ENCODE peak calls at places on chromosomes 16 and 17, in four cellular contexts. J is A549, P is HCT116, A is lower leg skin. T is an unnamed sample.

GRCh38 chr16:9102379-9102778 is 10.9 kb downstream of the HAPSTR1 start:
- DNase-seq in J (peak; percentile 37), P (no peak), A (no peak), T (peak; percentile 29)

GRCh38 chr17:39573447-39574298 is 34.0 kb downstream of the NEUROD2 start:
- DNase-seq in J (peak; percentile 81), P (peak; percentile 27), A (peak; percentile 45), T (peak; percentile 95)

GRCh38 chr16:79089735-79090284 is 510.7 kb downstream of the MAF start:
- DNase-seq in J (no peak), P (no peak), A (no peak), T (no peak)

GRCh38 chr16:19085679-19086200 is 18.3 kb downstream of the COQ7 start:
- DNase-seq in J (no peak), P (no peak), A (no peak), T (no peak)

GRCh38 chr16:89409161-89409711 is 81.1 kb downstream of the ANKRD11 start:
- DNase-seq in J (no peak), P (no peak), A (no peak), T (no peak)

GRCh38 chr17:37884516-37884915 is 39.7 kb upstream of the TBC1D3K start:
- DNase-seq in J (no peak), P (no peak), A (no peak), T (no peak)

GRCh38 chr16:79982356-79982755 is 381.8 kb upstream of the MAF start:
- DNase-seq in J (no peak), P (no peak), A (no peak), T (no peak)

GRCh38 chr16:84053237-84053636 is 10.6 kb upstream of the SLC38A8 start:
- DNase-seq in J (no peak), P (no peak), A (no peak), T (no peak)

GRCh38 chr16:52446076-52446475 is 100.9 kb downstream of the TOX3 start:
- DNase-seq in J (no peak), P (no peak), A (no peak), T (no peak)

GRCh38 chr17:33811006-33811760 is 443.9 kb upstream of the CCL2 start:
- DNase-seq in J (no peak), P (no peak), A (no peak), T (no peak)

GRCh38 chr16:68737046-68737729 is at the start of gene CDH1:
- DNase-seq in J (no peak), P (peak; percentile 73), A (peak; percentile 71), T (no peak)

GRCh38 chr16:57479422-57480126 is 6.7 kb downstream of the DOK4 start:
- DNase-seq in J (peak; percentile 82), P (no peak), A (no peak), T (peak; percentile 59)

GRCh38 chr17:78175643-78175981 is 7.2 kb downstream of the SYNGR2 start:
- DNase-seq in J (no peak), P (no peak), A (no peak), T (no peak)
- TF ChIP-seq POLR2A in J (no peak), P (no peak), A (no peak), T (no peak)

DNA sequence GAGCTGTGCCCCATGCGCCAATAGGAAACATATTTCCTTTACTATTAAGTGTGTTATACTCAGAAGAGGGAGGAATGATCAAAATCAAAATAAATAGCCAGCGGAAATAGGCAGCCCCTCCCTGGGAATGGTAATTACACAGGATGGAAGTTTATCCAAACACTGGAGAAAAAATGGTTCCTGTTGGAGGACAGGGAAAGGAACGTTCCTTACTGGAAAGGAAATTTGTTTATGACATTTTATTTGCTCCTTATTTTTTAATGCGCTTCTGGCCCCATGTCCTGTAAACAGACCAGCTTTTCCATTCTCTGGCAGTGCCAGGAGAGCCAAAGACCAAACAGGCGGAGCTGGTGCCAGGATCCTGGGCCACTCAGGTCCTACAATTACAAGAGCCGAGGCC is 273.7 kb downstream of the SOX9 start:
- DNase-seq in J (no peak), P (no peak), A (no peak), T (no peak)
- TF ChIP-seq POLR2A in J (no peak), P (no peak), A (no peak), T (no peak)

DNA sequence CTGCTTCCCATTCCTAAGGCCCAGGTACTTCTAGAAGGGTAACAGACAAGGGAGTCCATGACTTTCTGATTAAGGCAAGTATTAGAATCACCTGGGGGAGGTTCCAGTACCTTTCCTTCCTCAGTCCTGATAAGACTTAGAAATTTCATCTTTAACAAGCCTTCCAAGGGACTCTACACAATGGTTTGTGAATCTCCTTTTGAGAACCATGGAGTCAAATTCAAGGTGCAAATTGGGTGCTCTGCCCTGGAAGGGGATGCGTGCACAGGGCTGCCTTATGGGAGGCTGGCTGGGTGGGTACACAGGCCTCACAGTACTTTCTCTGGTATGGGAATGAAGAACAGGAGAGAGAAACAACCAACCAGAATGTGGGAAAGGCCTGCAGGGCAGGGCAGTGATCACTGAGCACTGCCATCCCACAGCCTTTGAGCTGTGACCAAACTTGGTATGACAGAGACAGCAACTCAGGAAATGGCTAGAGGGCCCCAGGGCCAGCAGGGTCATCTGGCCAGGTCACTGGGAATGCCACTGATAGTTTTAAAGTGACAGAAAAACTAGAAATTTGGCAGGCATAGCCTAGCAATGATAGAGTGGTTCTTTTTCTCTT is 3.6 kb upstream of the TMIGD1 start:
- DNase-seq in J (no peak), P (no peak), A (no peak), T (no peak)
- TF ChIP-seq POLR2A in J (no peak), P (no peak), A (no peak), T (no peak)

GRCh38 chr16:86061771-86062170 is 162.8 kb downstream of the IRF8 start:
- DNase-seq in J (no peak), P (no peak), A (no peak), T (no peak)
- TF ChIP-seq POLR2A in J (no peak), P (no peak), A (no peak), T (no peak)

GRCh38 chr17:44324571-44325275 is at the start of gene SLC25A39:
- DNase-seq in J (peak; percentile 97), P (peak; percentile 84), A (peak; percentile 90), T (no peak)
- TF ChIP-seq POLR2A in J (peak; percentile 67), P (peak; percentile 87), A (no peak), T (peak; percentile 83)

T was measured in H54.